ENCODE peak calls at places on chromosomes 5 and 9, in six cellular contexts. K, H, D, F, E and T are unnamed samples.

GRCh38 chr9:109639666-109640231 is 140.2 kb upstream of the PALM2AKAP2 start:
- DNase-seq in K (no peak), H (no peak), D (no peak), F (no peak), E (no peak), T (no peak)

GRCh38 chr5:88298425-88298824 is 29.8 kb upstream of the TMEM161B start:
- DNase-seq in K (no peak), H (no peak), D (no peak), F (no peak), E (no peak), T (no peak)

GRCh38 chr5:172451771-172452197 is 2.5 kb downstream of the SH3PXD2B start:
- DNase-seq in K (no peak), H (peak; percentile 54), D (peak; percentile 85), F (no peak), E (no peak), T (no peak)

GRCh38 chr5:131994533-131995226 is 16.8 kb downstream of the ACSL6 start:
- DNase-seq in K (no peak), H (no peak), D (no peak), F (no peak), E (peak; percentile 84), T (no peak)

GRCh38 chr5:93164690-93165089 is 416.3 kb downstream of the NR2F1-AS1 start:
- DNase-seq in K (no peak), H (no peak), D (no peak), F (no peak), E (no peak), T (no peak)

GRCh38 chr9:128787583-128788156 is 617 bp downstream of the TBC1D13 start:
- DNase-seq in K (no peak), H (no peak), D (no peak), F (no peak), E (no peak), T (no peak)

GRCh38 chr9:89740722-89741121 is 135.9 kb downstream of the GADD45G start:
- DNase-seq in K (peak; percentile 17), H (peak; percentile 81), D (no peak), F (no peak), E (no peak), T (peak; percentile 84)

GRCh38 chr9:75378036-75378435 is 289.7 kb downstream of the OSTF1 start:
- DNase-seq in K (no peak), H (peak; percentile 53), D (peak; percentile 89), F (peak; percentile 27), E (no peak), T (no peak)

GRCh38 chr9:83959061-83959460 is 21.0 kb downstream of the HNRNPK start:
- DNase-seq in K (no peak), H (no peak), D (no peak), F (no peak), E (no peak), T (no peak)

GRCh38 chr5:6525910-6526309 is 77.3 kb downstream of the UBE2QL1 start:
- DNase-seq in K (no peak), H (no peak), D (no peak), F (no peak), E (peak; percentile 63), T (peak; percentile 4)

GRCh38 chr5:108003178-108003577 is 332.4 kb upstream of the EFNA5 start:
- DNase-seq in K (no peak), H (no peak), D (no peak), F (no peak), E (no peak), T (peak; percentile 13)

GRCh38 chr5:149170292-149170691 is 29.0 kb downstream of the ABLIM3 start:
- DNase-seq in K (no peak), H (no peak), D (no peak), F (no peak), E (no peak), T (no peak)

GRCh38 chr9:272251-273213 is 57.9 kb downstream of the DOCK8 start:
- DNase-seq in K (peak; percentile 74), H (peak; percentile 88), D (no peak), F (no peak), E (peak; percentile 26), T (peak; percentile 91)

GRCh38 chr5:60851681-60852080 is 7.6 kb upstream of the ELOVL7 start:
- DNase-seq in K (no peak), H (no peak), D (no peak), F (no peak), E (no peak), T (no peak)

GRCh38 chr5:56543431-56544385 is 271.6 kb upstream of the MAP3K1 start:
- DNase-seq in K (no peak), H (no peak), D (no peak), F (no peak), E (no peak), T (no peak)

GRCh38 chr5:130365956-130366355 is 461.7 kb downstream of the CHSY3 start:
- DNase-seq in K (no peak), H (no peak), D (no peak), F (no peak), E (no peak), T (no peak)

GRCh38 chr9:134652291-134653225 is 11.0 kb downstream of the COL5A1 start:
- DNase-seq in K (no peak), H (no peak), D (peak; percentile 66), F (no peak), E (no peak), T (no peak)

GRCh38 chr5:178149199-178149932 is 4.3 kb downstream of the NHP2 start:
- DNase-seq in K (no peak), H (no peak), D (no peak), F (no peak), E (no peak), T (no peak)

GRCh38 chr5:94849324-94849723 is 230.9 kb downstream of the SLF1 start:
- DNase-seq in K (no peak), H (no peak), D (no peak), F (no peak), E (no peak), T (no peak)

GRCh38 chr9:129702563-129702962 is 37.1 kb downstream of the PRRX2 start:
- DNase-seq in K (no peak), H (peak; percentile 61), D (peak; percentile 88), F (no peak), E (no peak), T (no peak)

GRCh38 chr5:122751293-122751753 is 23.6 kb upstream of the SNX2 start:
- DNase-seq in K (no peak), H (no peak), D (no peak), F (no peak), E (no peak), T (no peak)

GRCh38 chr5:172707285-172708182 is 63.5 kb downstream of the DUSP1 start:
- DNase-seq in K (no peak), H (no peak), D (no peak), F (no peak), E (no peak), T (peak; percentile 57)

GRCh38 chr5:72388652-72389051 is 68.5 kb downstream of the PTCD2 start:
- DNase-seq in K (no peak), H (no peak), D (no peak), F (no peak), E (no peak), T (no peak)
- H3K4me3 ChIP-seq in K (no peak overlapping the region), H (no peak overlapping the region), D (no peak overlapping the region), F (no peak overlapping the region), E (no peak overlapping the region), T (no peak overlapping the region)

DNA sequence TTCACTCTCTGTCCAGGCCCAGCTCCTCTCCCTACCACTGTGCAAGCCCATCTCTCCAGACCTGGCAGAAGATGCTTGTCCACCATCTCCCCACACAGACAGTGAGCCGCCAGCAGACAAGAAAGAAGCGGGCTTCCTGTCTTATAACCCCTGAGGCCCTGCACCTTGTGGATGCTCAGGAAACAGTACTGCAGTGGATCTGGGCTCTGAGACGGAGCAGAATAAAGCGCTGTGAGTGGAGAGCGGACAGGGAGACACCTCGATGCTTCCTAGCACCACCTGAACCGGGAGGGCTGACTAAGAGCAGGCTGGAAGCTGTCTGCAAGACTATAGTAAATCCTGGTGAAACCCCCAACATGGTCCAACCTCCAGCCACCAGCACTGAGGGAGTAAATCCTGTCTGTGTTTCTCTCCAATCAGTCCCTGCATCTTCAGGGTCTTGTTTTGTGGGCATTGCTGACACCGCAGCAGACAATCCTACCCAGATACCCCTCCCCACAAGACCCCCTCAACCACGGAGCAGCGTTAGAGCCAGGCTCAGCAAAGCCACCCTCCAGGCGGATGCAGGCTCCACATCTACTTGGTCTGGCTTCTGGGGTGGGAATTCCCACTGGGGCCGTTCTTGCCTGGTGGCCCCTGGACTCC is 18.7 kb downstream of the ORM2 start:
- DNase-seq in K (no peak), H (no peak), D (no peak), F (no peak), E (no peak), T (no peak)
- H3K27ac ChIP-seq in K (peak overlapping the region; percentile 68), H (peak overlapping the region; percentile 59), D (peak overlapping the region; percentile 72), F (peak overlapping the region; percentile 68), E (peak overlapping the region; percentile 30), T (peak overlapping the region; percentile 60)

GRCh38 chr9:136983611-136984314 is 970 bp downstream of the LCNL1 start:
- DNase-seq in K (no peak), H (no peak), D (no peak), F (no peak), E (no peak), T (no peak)

GRCh38 chr9:136985027-136985602 is 2.3 kb downstream of the LCNL1 start:
- DNase-seq in K (no peak), H (no peak), D (no peak), F (no peak), E (no peak), T (no peak)

GRCh38 chr9:136983167-136983566 is 374 bp downstream of the LCNL1 start:
- DNase-seq in K (no peak), H (no peak), D (no peak), F (no peak), E (no peak), T (no peak)

GRCh38 chr9:136985853-136986252 is 3.1 kb downstream of the LCNL1 start:
- DNase-seq in K (no peak), H (no peak), D (no peak), F (no peak), E (no peak), T (no peak)

GRCh38 chr9:136984464-136985026 is 1.8 kb downstream of the LCNL1 start:
- DNase-seq in K (no peak), H (no peak), D (no peak), F (no peak), E (no peak), T (no peak)
- H3K4me3 ChIP-seq in K (no peak overlapping the region), H (no peak overlapping the region), D (no peak overlapping the region), F (no peak overlapping the region), E (no peak overlapping the region), T (no peak overlapping the region)

GRCh38 chr5:156326718-156327259 is at the start of gene SGCD:
- DNase-seq in K (no peak), H (peak; percentile 53), D (peak; percentile 87), F (peak; percentile 38), E (no peak), T (no peak)

GRCh38 chr5:156325671-156326070 is 1.3 kb upstream of the SGCD start:
- DNase-seq in K (no peak), H (no peak), D (no peak), F (no peak), E (no peak), T (no peak)

GRCh38 chr5:156328766-156329165 is 1.8 kb downstream of the SGCD start:
- DNase-seq in K (no peak), H (no peak), D (no peak), F (no peak), E (no peak), T (no peak)

GRCh38 chr5:156328176-156328575 is 1.2 kb downstream of the SGCD start:
- DNase-seq in K (no peak), H (no peak), D (no peak), F (no peak), E (no peak), T (no peak)

GRCh38 chr5:156327306-156327705 is 342 bp downstream of the SGCD start:
- DNase-seq in K (no peak), H (no peak), D (no peak), F (no peak), E (no peak), T (no peak)
- H3K27ac ChIP-seq in K (no peak overlapping the region), H (no peak overlapping the region), D (peak overlapping the region; percentile 71), F (peak overlapping the region; percentile 74), E (no peak overlapping the region), T (no peak overlapping the region)